ENCODE peak calls at places on chromosome 10, in four cellular contexts. One of them, this sample, is unnamed.

GRCh38 chr10:43234471-43235041 is 32.3 kb downstream of the RASGEF1A start:
- DNase-seq in astrocyte: no peak
- DNase-seq in GM23338: no peak
- DNase-seq in left lung: peak; percentile 25
- DNase-seq in this sample: no peak

GRCh38 chr10:111077715-111078504 is 1.1 kb downstream of the ADRA2A start:
- DNase-seq in GM23338: peak; percentile 47
- DNase-seq in left lung: no peak
- DNase-seq in astrocyte: no peak
- DNase-seq in this sample: no peak

GRCh38 chr10:97334370-97335175 is at the start of gene FRAT2:
- DNase-seq in left lung: peak; percentile 92
- DNase-seq in GM23338: peak; percentile 94
- DNase-seq in astrocyte: peak; percentile 83
- DNase-seq in this sample: peak; percentile 54

GRCh38 chr10:5876181-5876768 is 13.4 kb downstream of the ANKRD16 start:
- DNase-seq in GM23338: no peak
- DNase-seq in astrocyte: peak; percentile 93
- DNase-seq in left lung: no peak
- DNase-seq in this sample: no peak

GRCh38 chr10:102384053-102384452 is 11.5 kb upstream of the NFKB2 start:
- DNase-seq in astrocyte: no peak
- DNase-seq in left lung: no peak
- DNase-seq in GM23338: peak; percentile 86
- DNase-seq in this sample: no peak

GRCh38 chr10:77391605-77392235 is 245.9 kb downstream of the KCNMA1 start:
- DNase-seq in left lung: peak; percentile 73
- DNase-seq in astrocyte: peak; percentile 62
- DNase-seq in GM23338: peak; percentile 98
- DNase-seq in this sample: no peak

GRCh38 chr10:127243490-127244272 is 47.3 kb upstream of the INSYN2A start:
- DNase-seq in left lung: no peak
- DNase-seq in astrocyte: peak; percentile 4
- DNase-seq in GM23338: peak; percentile 83
- DNase-seq in this sample: no peak

GRCh38 chr10:44463511-44464121 is 78.7 kb upstream of the CXCL12 start:
- DNase-seq in astrocyte: peak; percentile 94
- DNase-seq in left lung: no peak
- DNase-seq in GM23338: no peak
- DNase-seq in this sample: no peak

GRCh38 chr10:7409732-7410168 is 1.1 kb downstream of the SFMBT2 start:
- DNase-seq in GM23338: no peak
- DNase-seq in astrocyte: no peak
- DNase-seq in left lung: no peak
- DNase-seq in this sample: no peak

GRCh38 chr10:101120884-101121660 is 10.0 kb upstream of the TLX1 start:
- DNase-seq in GM23338: no peak
- DNase-seq in astrocyte: no peak
- DNase-seq in left lung: no peak
- DNase-seq in this sample: no peak
- H3K27me3 ChIP-seq in GM23338: peaks cover 100% of the 10 kb centered on the region
- H3K27me3 ChIP-seq in astrocyte: peaks cover 84% of the 10 kb centered on the region
- H3K27me3 ChIP-seq in left lung: peaks cover 61% of the 10 kb centered on the region
- H3K27me3 ChIP-seq in this sample: peaks cover 6% of the 10 kb centered on the region

GRCh38 chr10:2166061-2166460 is 428.7 kb upstream of the ADARB2 start:
- DNase-seq in GM23338: no peak
- DNase-seq in left lung: no peak
- DNase-seq in astrocyte: no peak
- DNase-seq in this sample: no peak
- H3K27ac ChIP-seq in GM23338: no peak overlapping the region
- H3K27ac ChIP-seq in left lung: no peak overlapping the region
- H3K27ac ChIP-seq in astrocyte: no peak overlapping the region
- H3K27ac ChIP-seq in this sample: no peak overlapping the region

GRCh38 chr10:71269301-71270288 is 49.5 kb upstream of the SLC29A3 start:
- DNase-seq in GM23338: peak; percentile 92
- DNase-seq in astrocyte: peak; percentile 45
- DNase-seq in left lung: no peak
- DNase-seq in this sample: no peak
- H3K4me3 ChIP-seq in GM23338: peak overlapping the region; percentile 28
- H3K4me3 ChIP-seq in astrocyte: no peak overlapping the region
- H3K4me3 ChIP-seq in left lung: no peak overlapping the region
- H3K4me3 ChIP-seq in this sample: no peak overlapping the region

DNA sequence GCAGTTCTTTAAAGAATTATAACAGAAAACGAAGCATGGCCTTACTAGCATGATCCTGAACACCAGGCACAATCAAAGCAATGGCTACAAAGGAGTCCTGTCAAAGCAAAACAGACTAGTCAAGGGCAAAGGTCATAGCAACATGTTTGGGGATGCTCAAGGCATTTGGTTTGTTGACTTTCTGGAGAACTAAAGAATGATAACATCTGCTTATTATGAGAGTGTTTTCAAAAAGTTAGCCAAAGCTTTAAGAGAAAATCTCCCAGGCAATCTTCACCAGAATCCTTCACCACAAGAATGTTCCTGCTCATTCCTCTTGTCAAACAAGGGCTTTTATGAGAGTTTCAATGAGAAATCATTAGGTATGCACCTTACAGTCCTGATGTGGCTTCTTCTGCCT is 95.1 kb upstream of the CPXM2 start:
- DNase-seq in astrocyte: peak; percentile 7
- DNase-seq in GM23338: no peak
- DNase-seq in left lung: no peak
- DNase-seq in this sample: no peak
- H3K27me3 ChIP-seq in astrocyte: peaks cover 18% of the 10 kb centered on the region
- H3K27me3 ChIP-seq in GM23338: peaks cover 23% of the 10 kb centered on the region
- H3K27me3 ChIP-seq in left lung: peaks cover 27% of the 10 kb centered on the region
- H3K27me3 ChIP-seq in this sample: peaks cover 21% of the 10 kb centered on the region

GRCh38 chr10:131248376-131249165 is 63.0 kb downstream of the TCERG1L start:
- DNase-seq in astrocyte: no peak
- DNase-seq in GM23338: no peak
- DNase-seq in left lung: no peak
- DNase-seq in this sample: no peak
- H3K27ac ChIP-seq in astrocyte: no peak overlapping the region
- H3K27ac ChIP-seq in GM23338: no peak overlapping the region
- H3K27ac ChIP-seq in left lung: no peak overlapping the region
- H3K27ac ChIP-seq in this sample: no peak overlapping the region

DNA sequence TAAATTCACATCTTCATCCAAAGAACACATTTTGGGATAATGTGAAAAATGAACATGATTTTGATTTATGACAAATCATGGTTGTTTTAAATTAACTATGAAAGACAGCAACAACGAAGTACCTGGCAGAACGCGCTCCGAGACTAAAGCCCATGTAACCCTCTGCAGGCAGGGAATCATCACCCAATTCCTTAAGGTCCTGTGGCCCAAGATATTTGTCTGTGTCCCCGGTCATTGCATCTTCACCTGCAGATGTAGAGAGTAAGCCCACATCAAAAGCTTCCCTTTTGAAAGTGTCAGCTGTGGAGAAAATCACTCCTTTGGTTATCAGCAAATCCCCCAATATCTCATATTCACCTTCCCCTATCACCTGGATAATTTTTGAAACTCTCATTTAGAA is 232.5 kb upstream of the CCDC6 start:
- DNase-seq in astrocyte: no peak
- DNase-seq in left lung: no peak
- DNase-seq in GM23338: peak; percentile 38
- DNase-seq in this sample: no peak
- H3K4me3 ChIP-seq in astrocyte: no peak overlapping the region
- H3K4me3 ChIP-seq in left lung: no peak overlapping the region
- H3K4me3 ChIP-seq in GM23338: peak overlapping the region; percentile 48
- H3K4me3 ChIP-seq in this sample: no peak overlapping the region

This sample was measured in esophagus squamous epithelium.